ENCODE peak calls at places on chromosomes 1 and 21, in four cellular contexts. T is endodermal cell; S is IMR-90; N is stimulated activated CD8-positive, alpha-beta memory T cell treated with anti-CD3 and anti-CD28 coated beads, Interleukin-4, amount 100 ng/mL, for 1 hour. X is an unnamed sample.

GRCh38 chr1:54121482-54122130 is 31.2 kb downstream of the CDCP2 start:
- DNase-seq in S (peak; percentile 82), T (peak; percentile 96), N (peak; percentile 44), X (peak; percentile 79)

GRCh38 chr1:92123868-92124267 is 43.7 kb downstream of the BTBD8 start:
- DNase-seq in S (no peak), N (no peak), T (no peak), X (no peak)

GRCh38 chr21:46118305-46118870 is 20.5 kb downstream of the COL6A2 start:
- DNase-seq in N (no peak), S (no peak), T (no peak), X (no peak)

GRCh38 chr1:34740161-34740875 is 14.5 kb upstream of the GJB5 start:
- DNase-seq in T (peak; percentile 87), N (no peak), S (no peak), X (no peak)

GRCh38 chr1:234977891-234978396 is 150.7 kb downstream of the TOMM20 start:
- DNase-seq in N (no peak), T (no peak), S (no peak), X (no peak)

GRCh38 chr1:30788580-30789387 is 31.2 kb upstream of the LAPTM5 start:
- DNase-seq in N (no peak), S (no peak), T (no peak), X (no peak)

GRCh38 chr1:154863702-154864174 is 6.3 kb downstream of the KCNN3 start:
- DNase-seq in N (no peak), T (peak; percentile 89), S (peak; percentile 75), X (no peak)

GRCh38 chr1:20358761-20359263 is 68.1 kb downstream of the VWA5B1 start:
- DNase-seq in S (peak; percentile 61), N (no peak), T (no peak), X (no peak)

GRCh38 chr1:224779491-224780020 is 149.9 kb upstream of the DNAH14 start:
- DNase-seq in S (no peak), N (no peak), T (no peak), X (no peak)

GRCh38 chr1:180230791-180231505 is 884 bp downstream of the LHX4 start:
- DNase-seq in N (no peak), T (peak; percentile 91), S (peak; percentile 51), X (no peak)

GRCh38 chr1:173267453-173267945 is 60.4 kb upstream of the TNFSF4 start:
- DNase-seq in T (no peak), S (peak; percentile 66), N (no peak), X (no peak)

GRCh38 chr1:59985901-59986735 is 59.5 kb upstream of the CYP2J2 start:
- DNase-seq in N (no peak), S (no peak), T (no peak), X (no peak)

GRCh38 chr1:43530483-43531452 is at the start of gene PTPRF:
- DNase-seq in S (peak; percentile 48), T (peak; percentile 90), N (no peak), X (peak; percentile 36)

GRCh38 chr1:178973671-178974091 is 52.0 kb upstream of the FAM20B start:
- DNase-seq in T (no peak), N (no peak), S (no peak), X (no peak)

GRCh38 chr1:151047925-151048644 is 534 bp downstream of the C1orf56 start:
- DNase-seq in N (no peak), S (peak; percentile 57), T (peak; percentile 91), X (peak; percentile 70)

X was measured in activated T-cell treated with anti-CD3 and anti-CD28 coated beads, Interleukin-2, amount 50 U/mL, for 72 hours.